ENCODE peak calls at places on chromosome 6, in six cellular contexts. One of them, this sample, is unnamed.

GRCh38 chr6:139054001-139054400 is 25.5 kb downstream of the ABRACL start:
- DNase-seq in testis: no peak
- DNase-seq in smooth muscle cell of the brain vasculature: no peak
- DNase-seq in bronchial epithelial cell: no peak
- DNase-seq in Calu3: no peak
- DNase-seq in activated T-cell treated with anti-CD3 and anti-CD28 coated beads for 24 hours: no peak
- DNase-seq in this sample: no peak

GRCh38 chr6:44269921-44270525 is at the start of gene TMEM151B:
- DNase-seq in activated T-cell treated with anti-CD3 and anti-CD28 coated beads for 24 hours: no peak
- DNase-seq in bronchial epithelial cell: no peak
- DNase-seq in Calu3: no peak
- DNase-seq in smooth muscle cell of the brain vasculature: no peak
- DNase-seq in testis: no peak
- DNase-seq in this sample: no peak

GRCh38 chr6:155248021-155249001 is 15.5 kb upstream of the CLDN20 start:
- DNase-seq in Calu3: peak
- DNase-seq in activated T-cell treated with anti-CD3 and anti-CD28 coated beads for 24 hours: peak
- DNase-seq in smooth muscle cell of the brain vasculature: peak
- DNase-seq in bronchial epithelial cell: peak
- DNase-seq in testis: peak
- DNase-seq in this sample: peak

GRCh38 chr6:42851599-42851998 is 27.8 kb upstream of the RPL7L1 start:
- DNase-seq in smooth muscle cell of the brain vasculature: no peak
- DNase-seq in Calu3: no peak
- DNase-seq in bronchial epithelial cell: no peak
- DNase-seq in activated T-cell treated with anti-CD3 and anti-CD28 coated beads for 24 hours: no peak
- DNase-seq in testis: no peak
- DNase-seq in this sample: no peak

GRCh38 chr6:35500782-35501181 is 3.9 kb upstream of the TEAD3 start:
- DNase-seq in activated T-cell treated with anti-CD3 and anti-CD28 coated beads for 24 hours: no peak
- DNase-seq in smooth muscle cell of the brain vasculature: no peak
- DNase-seq in bronchial epithelial cell: peak
- DNase-seq in Calu3: no peak
- DNase-seq in testis: no peak
- DNase-seq in this sample: no peak

GRCh38 chr6:64996301-64996700 is 710.7 kb downstream of the EYS start:
- DNase-seq in Calu3: no peak
- DNase-seq in smooth muscle cell of the brain vasculature: no peak
- DNase-seq in activated T-cell treated with anti-CD3 and anti-CD28 coated beads for 24 hours: no peak
- DNase-seq in bronchial epithelial cell: no peak
- DNase-seq in testis: no peak
- DNase-seq in this sample: no peak

GRCh38 chr6:8481727-8482126 is 46.4 kb upstream of the SLC35B3 start:
- DNase-seq in smooth muscle cell of the brain vasculature: no peak
- DNase-seq in activated T-cell treated with anti-CD3 and anti-CD28 coated beads for 24 hours: no peak
- DNase-seq in testis: no peak
- DNase-seq in bronchial epithelial cell: peak
- DNase-seq in Calu3: no peak
- DNase-seq in this sample: no peak

GRCh38 chr6:11207199-11207968 is 25.1 kb downstream of the NEDD9 start:
- DNase-seq in Calu3: peak
- DNase-seq in bronchial epithelial cell: peak
- DNase-seq in activated T-cell treated with anti-CD3 and anti-CD28 coated beads for 24 hours: no peak
- DNase-seq in testis: peak
- DNase-seq in smooth muscle cell of the brain vasculature: peak
- DNase-seq in this sample: no peak

GRCh38 chr6:90098025-90098474 is 198.6 kb downstream of the BACH2 start:
- DNase-seq in smooth muscle cell of the brain vasculature: peak
- DNase-seq in Calu3: no peak
- DNase-seq in testis: no peak
- DNase-seq in bronchial epithelial cell: peak
- DNase-seq in activated T-cell treated with anti-CD3 and anti-CD28 coated beads for 24 hours: no peak
- DNase-seq in this sample: no peak

GRCh38 chr6:107348224-107348623 is 111.1 kb downstream of the PDSS2 start:
- DNase-seq in Calu3: no peak
- DNase-seq in bronchial epithelial cell: peak
- DNase-seq in activated T-cell treated with anti-CD3 and anti-CD28 coated beads for 24 hours: no peak
- DNase-seq in smooth muscle cell of the brain vasculature: no peak
- DNase-seq in testis: no peak
- DNase-seq in this sample: no peak

GRCh38 chr6:301929-302705 is 9.8 kb downstream of the DUSP22 start:
- DNase-seq in activated T-cell treated with anti-CD3 and anti-CD28 coated beads for 24 hours: no peak
- DNase-seq in Calu3: no peak
- DNase-seq in bronchial epithelial cell: no peak
- DNase-seq in testis: no peak
- DNase-seq in smooth muscle cell of the brain vasculature: no peak
- DNase-seq in this sample: no peak

GRCh38 chr6:136737343-136738177 is 54.7 kb downstream of the MAP3K5 start:
- DNase-seq in activated T-cell treated with anti-CD3 and anti-CD28 coated beads for 24 hours: no peak
- DNase-seq in Calu3: no peak
- DNase-seq in bronchial epithelial cell: peak
- DNase-seq in testis: no peak
- DNase-seq in smooth muscle cell of the brain vasculature: no peak
- DNase-seq in this sample: no peak

GRCh38 chr6:134323294-134323693 is 5.4 kb upstream of the SGK1 start:
- DNase-seq in Calu3: no peak
- DNase-seq in bronchial epithelial cell: no peak
- DNase-seq in testis: no peak
- DNase-seq in smooth muscle cell of the brain vasculature: no peak
- DNase-seq in activated T-cell treated with anti-CD3 and anti-CD28 coated beads for 24 hours: no peak
- DNase-seq in this sample: no peak

GRCh38 chr6:147132889-147133288 is 71.3 kb upstream of the STXBP5 start:
- DNase-seq in smooth muscle cell of the brain vasculature: no peak
- DNase-seq in activated T-cell treated with anti-CD3 and anti-CD28 coated beads for 24 hours: no peak
- DNase-seq in Calu3: no peak
- DNase-seq in bronchial epithelial cell: peak
- DNase-seq in testis: no peak
- DNase-seq in this sample: no peak

GRCh38 chr6:42932412-42932811 is 3.1 kb downstream of the CNPY3 start:
- DNase-seq in smooth muscle cell of the brain vasculature: no peak
- DNase-seq in Calu3: no peak
- DNase-seq in bronchial epithelial cell: no peak
- DNase-seq in testis: no peak
- DNase-seq in activated T-cell treated with anti-CD3 and anti-CD28 coated beads for 24 hours: no peak
- DNase-seq in this sample: no peak

GRCh38 chr6:71419954-71420692 is 131.5 kb downstream of the OGFRL1 start:
- DNase-seq in activated T-cell treated with anti-CD3 and anti-CD28 coated beads for 24 hours: no peak
- DNase-seq in testis: peak
- DNase-seq in Calu3: peak
- DNase-seq in bronchial epithelial cell: no peak
- DNase-seq in smooth muscle cell of the brain vasculature: no peak
- DNase-seq in this sample: no peak

GRCh38 chr6:169831450-169832246 is 80.2 kb downstream of the ERMARD start:
- DNase-seq in activated T-cell treated with anti-CD3 and anti-CD28 coated beads for 24 hours: peak
- DNase-seq in bronchial epithelial cell: peak
- DNase-seq in testis: peak
- DNase-seq in Calu3: peak
- DNase-seq in smooth muscle cell of the brain vasculature: peak
- DNase-seq in this sample: peak

GRCh38 chr6:166297606-166298005 is 10.6 kb downstream of the PRR18 start:
- DNase-seq in bronchial epithelial cell: no peak
- DNase-seq in Calu3: no peak
- DNase-seq in smooth muscle cell of the brain vasculature: no peak
- DNase-seq in testis: no peak
- DNase-seq in activated T-cell treated with anti-CD3 and anti-CD28 coated beads for 24 hours: no peak
- DNase-seq in this sample: no peak

GRCh38 chr6:25249133-25249532 is 30.0 kb upstream of the CARMIL1 start:
- DNase-seq in bronchial epithelial cell: no peak
- DNase-seq in testis: no peak
- DNase-seq in Calu3: no peak
- DNase-seq in smooth muscle cell of the brain vasculature: no peak
- DNase-seq in activated T-cell treated with anti-CD3 and anti-CD28 coated beads for 24 hours: no peak
- DNase-seq in this sample: no peak

GRCh38 chr6:160882019-160882418 is 109.5 kb upstream of the MAP3K4 start:
- DNase-seq in activated T-cell treated with anti-CD3 and anti-CD28 coated beads for 24 hours: no peak
- DNase-seq in smooth muscle cell of the brain vasculature: no peak
- DNase-seq in Calu3: no peak
- DNase-seq in bronchial epithelial cell: no peak
- DNase-seq in testis: no peak
- DNase-seq in this sample: no peak

GRCh38 chr6:154479388-154480143 is 30.9 kb downstream of the CNKSR3 start:
- DNase-seq in bronchial epithelial cell: no peak
- DNase-seq in Calu3: no peak
- DNase-seq in testis: no peak
- DNase-seq in smooth muscle cell of the brain vasculature: no peak
- DNase-seq in activated T-cell treated with anti-CD3 and anti-CD28 coated beads for 24 hours: no peak
- DNase-seq in this sample: no peak

GRCh38 chr6:42182101-42182500 is 8.9 kb downstream of the GUCA1A start:
- DNase-seq in activated T-cell treated with anti-CD3 and anti-CD28 coated beads for 24 hours: no peak
- DNase-seq in testis: no peak
- DNase-seq in smooth muscle cell of the brain vasculature: no peak
- DNase-seq in Calu3: no peak
- DNase-seq in bronchial epithelial cell: no peak
- DNase-seq in this sample: no peak

GRCh38 chr6:139648430-139649000 is 274.1 kb upstream of the CITED2 start:
- DNase-seq in Calu3: no peak
- DNase-seq in smooth muscle cell of the brain vasculature: no peak
- DNase-seq in bronchial epithelial cell: no peak
- DNase-seq in testis: no peak
- DNase-seq in activated T-cell treated with anti-CD3 and anti-CD28 coated beads for 24 hours: no peak
- DNase-seq in this sample: no peak

GRCh38 chr6:6771964-6772363 is 183.4 kb downstream of the LY86 start:
- DNase-seq in bronchial epithelial cell: no peak
- DNase-seq in smooth muscle cell of the brain vasculature: no peak
- DNase-seq in Calu3: no peak
- DNase-seq in activated T-cell treated with anti-CD3 and anti-CD28 coated beads for 24 hours: no peak
- DNase-seq in testis: no peak
- DNase-seq in this sample: no peak

GRCh38 chr6:80182291-80182690 is 75.8 kb downstream of the BCKDHB start:
- DNase-seq in smooth muscle cell of the brain vasculature: no peak
- DNase-seq in activated T-cell treated with anti-CD3 and anti-CD28 coated beads for 24 hours: no peak
- DNase-seq in bronchial epithelial cell: peak
- DNase-seq in Calu3: no peak
- DNase-seq in testis: no peak
- DNase-seq in this sample: no peak

GRCh38 chr6:126048635-126049034 is 62.3 kb downstream of the TRMT11 start:
- DNase-seq in Calu3: no peak
- DNase-seq in bronchial epithelial cell: no peak
- DNase-seq in testis: no peak
- DNase-seq in smooth muscle cell of the brain vasculature: no peak
- DNase-seq in activated T-cell treated with anti-CD3 and anti-CD28 coated beads for 24 hours: no peak
- DNase-seq in this sample: no peak

GRCh38 chr6:15401769-15402250 is 155.9 kb downstream of the JARID2 start:
- DNase-seq in testis: no peak
- DNase-seq in activated T-cell treated with anti-CD3 and anti-CD28 coated beads for 24 hours: no peak
- DNase-seq in Calu3: no peak
- DNase-seq in bronchial epithelial cell: no peak
- DNase-seq in smooth muscle cell of the brain vasculature: no peak
- DNase-seq in this sample: no peak

GRCh38 chr6:162907876-162908481 is 180.2 kb downstream of the PACRG start:
- DNase-seq in testis: no peak
- DNase-seq in bronchial epithelial cell: peak
- DNase-seq in activated T-cell treated with anti-CD3 and anti-CD28 coated beads for 24 hours: no peak
- DNase-seq in Calu3: no peak
- DNase-seq in smooth muscle cell of the brain vasculature: no peak
- DNase-seq in this sample: no peak

GRCh38 chr6:159059099-159059498 is 14.3 kb upstream of the TAGAP start:
- DNase-seq in testis: no peak
- DNase-seq in smooth muscle cell of the brain vasculature: no peak
- DNase-seq in activated T-cell treated with anti-CD3 and anti-CD28 coated beads for 24 hours: no peak
- DNase-seq in bronchial epithelial cell: no peak
- DNase-seq in Calu3: no peak
- DNase-seq in this sample: no peak

GRCh38 chr6:12331951-12332749 is 42.0 kb downstream of the EDN1 start:
- DNase-seq in testis: no peak
- DNase-seq in bronchial epithelial cell: peak
- DNase-seq in activated T-cell treated with anti-CD3 and anti-CD28 coated beads for 24 hours: no peak
- DNase-seq in smooth muscle cell of the brain vasculature: no peak
- DNase-seq in Calu3: peak
- DNase-seq in this sample: no peak

GRCh38 chr6:154488276-154488627 is 22.2 kb downstream of the CNKSR3 start:
- DNase-seq in testis: no peak
- DNase-seq in activated T-cell treated with anti-CD3 and anti-CD28 coated beads for 24 hours: no peak
- DNase-seq in smooth muscle cell of the brain vasculature: no peak
- DNase-seq in Calu3: no peak
- DNase-seq in bronchial epithelial cell: no peak
- DNase-seq in this sample: no peak

GRCh38 chr6:84554706-84555105 is 209.7 kb downstream of the TBX18 start:
- DNase-seq in Calu3: no peak
- DNase-seq in smooth muscle cell of the brain vasculature: no peak
- DNase-seq in testis: no peak
- DNase-seq in activated T-cell treated with anti-CD3 and anti-CD28 coated beads for 24 hours: no peak
- DNase-seq in bronchial epithelial cell: no peak
- DNase-seq in this sample: no peak

GRCh38 chr6:120320481-120321162 is 971.1 kb upstream of the MAN1A1 start:
- DNase-seq in bronchial epithelial cell: no peak
- DNase-seq in activated T-cell treated with anti-CD3 and anti-CD28 coated beads for 24 hours: no peak
- DNase-seq in Calu3: no peak
- DNase-seq in testis: no peak
- DNase-seq in smooth muscle cell of the brain vasculature: no peak
- DNase-seq in this sample: no peak

GRCh38 chr6:148795563-148795962 is 48.7 kb downstream of the UST start:
- DNase-seq in Calu3: no peak
- DNase-seq in testis: no peak
- DNase-seq in bronchial epithelial cell: no peak
- DNase-seq in activated T-cell treated with anti-CD3 and anti-CD28 coated beads for 24 hours: no peak
- DNase-seq in smooth muscle cell of the brain vasculature: no peak
- DNase-seq in this sample: no peak

GRCh38 chr6:48535569-48535968 is 424.6 kb upstream of the PTCHD4 start:
- DNase-seq in activated T-cell treated with anti-CD3 and anti-CD28 coated beads for 24 hours: no peak
- DNase-seq in bronchial epithelial cell: peak
- DNase-seq in testis: no peak
- DNase-seq in smooth muscle cell of the brain vasculature: no peak
- DNase-seq in Calu3: peak
- DNase-seq in this sample: no peak

This sample was measured in activated CD4-positive, alpha-beta T cell treated with anti-CD3 and anti-CD28 coated beads, Interleukin-2, amount 50 U/mL, for 24 hours.